ENCODE peak calls at places on chromosomes 2 and 18, in six cellular contexts. A is PC-3, F is WERI-Rb-1, N is tibial artery, V is left ventricle myocardium inferior, H is right atrium auricular region. S is an unnamed sample.

GRCh38 chr2:110219496-110220192 is 7.3 kb upstream of the MTLN start:
- DNase-seq in A (peak; percentile 15), F (no peak), N (no peak), V (no peak), H (no peak), S (no peak)

GRCh38 chr2:105301646-105302045 is 27.9 kb downstream of the TGFBRAP1 start:
- DNase-seq in A (no peak), F (no peak), N (no peak), V (no peak), H (no peak), S (no peak)

GRCh38 chr2:8578335-8579244 is 103.3 kb upstream of the ID2 start:
- DNase-seq in A (peak; percentile 48), F (no peak), N (no peak), V (no peak), H (peak; percentile 30), S (peak; percentile 54)

GRCh38 chr2:29108225-29108624 is 7.0 kb upstream of the CLIP4 start:
- DNase-seq in A (peak; percentile 88), F (no peak), N (no peak), V (no peak), H (no peak), S (no peak)

GRCh38 chr2:219482674-219483405 is 15.9 kb upstream of the GMPPA start:
- DNase-seq in A (no peak), F (no peak), N (no peak), V (no peak), H (no peak), S (no peak)

GRCh38 chr18:79402209-79402576 is 6.5 kb downstream of the NFATC1 start:
- DNase-seq in A (no peak), F (no peak), N (no peak), V (peak; percentile 13), H (no peak), S (no peak)

GRCh38 chr2:121372756-121373353 is 87.9 kb upstream of the TFCP2L1 start:
- DNase-seq in A (no peak), F (no peak), N (no peak), V (no peak), H (no peak), S (no peak)

GRCh38 chr2:42236911-42237310 is 67.8 kb downstream of the EML4 start:
- DNase-seq in A (no peak), F (no peak), N (no peak), V (no peak), H (no peak), S (no peak)

GRCh38 chr18:37450434-37451133 is 115.0 kb downstream of the CELF4 start:
- DNase-seq in A (no peak), F (peak; percentile 49), N (no peak), V (no peak), H (no peak), S (no peak)

GRCh38 chr2:204557604-204558003 is 12.3 kb downstream of the PARD3B start:
- DNase-seq in A (no peak), F (no peak), N (no peak), V (no peak), H (no peak), S (no peak)

GRCh38 chr2:230885467-230886130 is 20.9 kb downstream of the ITM2C start:
- DNase-seq in A (no peak), F (no peak), N (no peak), V (no peak), H (no peak), S (no peak)

GRCh38 chr18:812123-812672 is at the start of gene YES1:
- DNase-seq in A (peak; percentile 85), F (peak; percentile 89), N (peak; percentile 85), V (peak; percentile 85), H (peak; percentile 72), S (peak; percentile 87)

GRCh38 chr18:73785276-73785675 is 362.4 kb downstream of the FBXO15 start:
- DNase-seq in A (peak; percentile 3), F (no peak), N (no peak), V (no peak), H (no peak), S (no peak)
- TF ChIP-seq CTCF in A (no peak), F (no peak), N (no peak), V (no peak), H (no peak), S (no peak)

DNA sequence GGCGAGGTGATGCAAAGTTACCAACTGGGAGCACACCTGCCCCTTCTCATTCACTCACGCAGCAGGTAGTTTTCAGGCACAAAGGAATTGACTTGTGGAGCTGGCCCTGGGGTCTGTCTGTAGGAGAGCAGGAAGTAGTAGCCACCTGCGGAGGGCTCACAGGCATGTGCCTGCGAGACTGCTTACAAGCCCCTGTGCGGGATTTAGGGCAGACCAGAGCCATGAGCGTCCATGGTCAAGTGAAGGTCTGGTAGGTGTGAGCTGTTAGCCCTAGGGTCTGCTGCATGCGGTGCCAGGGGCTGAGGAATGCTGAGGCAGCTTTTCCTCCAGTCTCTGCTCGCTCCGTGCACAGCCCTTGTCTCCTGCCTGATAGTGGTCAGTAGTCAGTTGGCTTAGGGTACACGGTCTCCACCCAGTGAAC is 18.9 kb downstream of the INPP4A start:
- DNase-seq in A (no peak), F (no peak), N (no peak), V (no peak), H (no peak), S (peak; percentile 64)
- H3K27ac ChIP-seq in A (no peak overlapping the region), F (no peak overlapping the region), N (no peak overlapping the region), V (no peak overlapping the region), H (no peak overlapping the region), S (no peak overlapping the region)

GRCh38 chr2:78994789-78995188 is 30.7 kb upstream of the REG3G start:
- DNase-seq in A (no peak), F (no peak), N (no peak), V (no peak), H (no peak), S (no peak)

GRCh38 chr2:78992451-78992806 is 33.1 kb upstream of the REG3G start:
- DNase-seq in A (peak; percentile 37), F (peak; percentile 70), N (no peak), V (no peak), H (no peak), S (no peak)

GRCh38 chr2:78993518-78994148 is 31.9 kb upstream of the REG3G start:
- DNase-seq in A (no peak), F (no peak), N (no peak), V (no peak), H (no peak), S (no peak)

DNA sequence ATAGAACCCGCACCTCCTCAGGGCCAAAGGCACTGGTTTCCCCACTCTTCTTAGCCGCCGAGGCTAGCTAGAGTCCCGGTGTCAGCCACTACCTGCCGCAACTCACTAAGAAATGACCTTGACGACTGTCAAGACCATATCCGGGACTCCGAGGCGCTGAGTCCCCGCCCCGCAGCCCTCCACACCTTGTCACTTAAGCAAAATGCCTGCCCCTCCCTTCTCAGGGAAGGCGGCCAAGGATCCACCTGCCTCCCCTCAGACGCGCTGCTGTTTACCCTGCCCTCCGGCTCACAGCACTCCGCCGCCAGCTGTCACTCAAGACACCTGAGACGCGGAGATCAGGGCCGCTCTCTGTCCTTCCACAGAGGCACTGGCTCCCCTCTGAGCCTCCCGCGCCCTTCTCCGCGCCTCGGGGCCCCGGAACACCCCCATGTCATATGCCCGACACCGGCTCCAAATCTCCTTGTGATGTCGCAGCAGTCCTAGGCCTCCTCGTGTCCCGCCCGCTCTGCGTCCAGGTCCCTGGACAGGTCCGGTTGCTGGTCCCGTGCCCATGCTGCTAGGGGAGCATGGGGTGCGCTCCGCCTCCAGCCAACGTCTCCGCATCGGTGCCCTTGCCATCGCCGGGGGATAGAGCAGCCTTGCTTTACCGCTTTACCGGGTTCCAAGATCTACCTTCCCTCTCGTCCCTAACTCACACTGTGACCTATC is 32.5 kb upstream of the REG3G start:
- DNase-seq in A (no peak), F (peak; percentile 73), N (no peak), V (no peak), H (no peak), S (no peak)
- H3K4me3 ChIP-seq in A (no peak overlapping the region), F (peak overlapping the region; percentile 54), N (no peak overlapping the region), V (peak overlapping the region; percentile 17), H (no peak overlapping the region), S (peak overlapping the region; percentile 40)

DNA sequence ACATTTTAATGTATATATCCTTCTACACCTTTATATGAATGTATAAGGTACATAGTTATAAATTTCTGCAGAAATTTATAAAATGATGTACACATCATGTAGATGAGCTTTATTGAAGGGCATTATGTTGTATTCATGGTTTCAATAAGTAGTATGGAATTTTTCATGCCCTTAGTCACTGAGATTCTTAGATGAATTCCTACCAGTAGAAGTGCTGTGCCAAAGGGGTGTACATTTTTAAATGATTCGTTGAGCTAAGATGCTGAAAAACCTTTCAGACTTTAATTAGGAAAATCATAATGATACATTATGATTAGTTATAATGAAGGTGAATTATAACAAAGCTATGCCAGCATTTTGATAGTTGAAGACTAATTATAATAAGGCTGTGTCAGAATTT is 115.2 kb downstream of the ZNF236 start:
- DNase-seq in A (no peak), F (no peak), N (no peak), V (no peak), H (no peak), S (no peak)
- TF ChIP-seq CTCF in A (no peak), F (no peak), N (no peak), V (no peak), H (no peak), S (no peak)

DNA sequence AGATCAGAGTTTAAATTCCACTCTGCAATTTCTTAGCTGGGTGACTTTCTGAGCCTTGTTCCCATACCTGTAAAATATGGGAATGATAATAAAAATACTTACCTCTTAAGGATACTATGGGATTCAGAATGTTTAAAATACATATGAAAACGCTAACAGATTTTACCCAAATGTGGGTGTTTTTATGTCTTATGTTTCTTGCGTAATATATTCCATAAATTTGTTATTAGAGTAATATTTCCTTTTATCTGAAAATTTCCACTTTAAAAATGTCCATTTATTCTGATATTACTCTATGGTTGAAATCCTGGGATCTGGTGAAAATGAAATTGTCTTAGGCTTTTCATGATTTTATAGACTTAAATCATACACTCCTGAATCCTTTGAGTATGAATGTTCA is 45.5 kb downstream of the MAPRE2 start:
- DNase-seq in A (no peak), F (no peak), N (no peak), V (no peak), H (no peak), S (no peak)
- H3K27ac ChIP-seq in A (no peak overlapping the region), F (no peak overlapping the region), N (no peak overlapping the region), V (peak overlapping the region; percentile 89), H (peak overlapping the region; percentile 90), S (no peak overlapping the region)

DNA sequence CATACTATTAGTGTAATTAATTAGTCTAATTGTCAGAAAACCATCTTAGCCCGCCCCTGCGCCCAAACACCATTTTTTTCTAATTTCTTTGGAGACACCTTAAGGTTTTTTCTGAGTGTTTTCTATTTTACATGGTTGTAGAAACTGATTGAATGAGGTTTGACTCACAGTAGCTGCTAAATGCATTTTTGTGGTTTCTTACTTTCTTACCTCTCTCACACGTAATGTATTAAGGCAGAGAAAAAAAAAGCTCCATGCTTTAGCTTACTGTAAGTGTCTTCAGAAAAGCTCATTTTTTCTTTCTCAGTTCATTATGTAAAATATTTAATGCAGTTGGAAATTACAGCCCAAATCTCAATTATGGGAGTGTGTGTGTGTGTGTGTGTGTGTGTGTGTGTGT is 548.5 kb upstream of the LRRTM4 start:
- DNase-seq in A (no peak), F (no peak), N (no peak), V (no peak), H (no peak), S (no peak)
- H3K4me3 ChIP-seq in A (no peak overlapping the region), F (no peak overlapping the region), N (no peak overlapping the region), V (no peak overlapping the region), H (no peak overlapping the region), S (no peak overlapping the region)